ENCODE peak calls at places on chromosome 3, in six cellular contexts. F is right atrium auricular region; O is natural killer cell; S is neural progenitor cell; M is colonic mucosa; H is activated CD8-positive, alpha-beta T cell treated with anti-CD3 and anti-CD28 coated beads for 36 hours. Q is an unnamed sample.

GRCh38 chr3:152272771-152273242 is 4.1 kb downstream of the MBNL1 start:
- DNase-seq in F (no peak), S (no peak), H (peak), O (no peak), M (no peak), Q (no peak)

GRCh38 chr3:45105855-45106655 is 40.1 kb downstream of the CDCP1 start:
- DNase-seq in M (no peak), S (no peak), F (no peak), O (peak), H (peak), Q (no peak)

GRCh38 chr3:149151843-149152242 is 22.4 kb downstream of the HPS3 start:
- DNase-seq in M (no peak), H (no peak), O (no peak), F (no peak), S (no peak), Q (no peak)

GRCh38 chr3:77370413-77370812 is 330.5 kb downstream of the ROBO2 start:
- DNase-seq in M (no peak), O (no peak), H (no peak), S (no peak), F (no peak), Q (no peak)

GRCh38 chr3:155853214-155854146 is 747 bp downstream of the SLC33A1 start:
- DNase-seq in M (peak), O (peak), S (peak), F (no peak), H (peak), Q (peak)

GRCh38 chr3:126390751-126391150 is 4.0 kb upstream of the CFAP100 start:
- DNase-seq in H (no peak), M (no peak), O (no peak), S (no peak), F (no peak), Q (no peak)

GRCh38 chr3:60189304-60189703 is 1061.9 kb downstream of the FHIT start:
- DNase-seq in O (no peak), F (no peak), H (no peak), S (peak), M (no peak), Q (no peak)

GRCh38 chr3:159919873-159920272 is 68.8 kb upstream of the IL12A start:
- DNase-seq in M (no peak), H (no peak), O (no peak), S (no peak), F (no peak), Q (no peak)

GRCh38 chr3:77326586-77326985 is 286.7 kb downstream of the ROBO2 start:
- DNase-seq in O (no peak), H (no peak), S (peak), M (no peak), F (no peak), Q (no peak)

GRCh38 chr3:12401208-12401607 is 83.1 kb upstream of the TSEN2 start:
- DNase-seq in F (no peak), M (no peak), H (no peak), S (no peak), O (no peak), Q (no peak)

GRCh38 chr3:117549716-117550115 is 840.1 kb downstream of the TUSC7 start:
- DNase-seq in F (no peak), O (no peak), H (no peak), S (no peak), M (no peak), Q (no peak)

GRCh38 chr3:52480768-52481715 is 14.1 kb upstream of the STAB1 start:
- DNase-seq in H (no peak), S (no peak), O (no peak), F (no peak), M (no peak), Q (no peak)

GRCh38 chr3:89113887-89114840 is 6.7 kb downstream of the EPHA3 start:
- DNase-seq in H (peak), S (peak), F (peak), O (no peak), M (peak), Q (peak)

GRCh38 chr3:49650177-49650576 is 24.0 kb upstream of the APEH start:
- DNase-seq in O (no peak), F (no peak), M (no peak), H (no peak), S (no peak), Q (no peak)

GRCh38 chr3:9781551-9781950 is 10.7 kb downstream of the TADA3 start:
- DNase-seq in S (no peak), M (no peak), H (no peak), F (no peak), O (no peak), Q (no peak)

GRCh38 chr3:174958671-174959328 is 99.7 kb downstream of the NAALADL2 start:
- DNase-seq in H (no peak), O (no peak), F (no peak), S (no peak), M (no peak), Q (no peak)

GRCh38 chr3:30481241-30481640 is 125.2 kb upstream of the TGFBR2 start:
- DNase-seq in M (no peak), O (no peak), F (no peak), S (no peak), H (no peak), Q (no peak)

DNA sequence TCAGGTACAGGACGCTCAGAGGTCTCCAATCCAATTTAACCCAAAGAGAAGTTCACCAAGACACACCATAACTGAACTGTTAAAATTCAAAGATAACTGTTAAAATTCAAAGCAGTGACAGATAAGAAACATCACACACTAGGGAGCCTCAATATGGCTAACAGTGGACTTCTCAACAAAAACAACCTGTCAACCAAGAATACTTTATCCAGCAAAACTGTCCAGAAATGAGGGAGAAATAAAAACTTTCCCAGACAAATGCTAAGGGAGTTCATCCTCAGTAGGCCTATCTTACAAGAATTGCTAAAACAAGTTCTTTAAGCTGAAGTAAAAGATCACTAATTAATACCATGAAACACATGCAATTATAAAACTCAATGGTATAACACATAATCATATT is 36.3 kb upstream of the MYLK start:
- DNase-seq in S (no peak), M (no peak), H (no peak), O (no peak), F (no peak), Q (no peak)
- TF ChIP-seq CTCF in S (no peak), M (no peak), H (no peak), O (no peak), F (no peak), Q (no peak)

GRCh38 chr3:5301671-5302297 is 114.3 kb downstream of the EDEM1 start:
- DNase-seq in M (no peak), F (no peak), H (no peak), O (no peak), S (no peak), Q (no peak)

GRCh38 chr3:5305681-5305983 is 118.1 kb downstream of the EDEM1 start:
- DNase-seq in F (no peak), O (no peak), S (no peak), M (no peak), H (no peak), Q (no peak)

GRCh38 chr3:5302661-5303060 is 115.2 kb downstream of the EDEM1 start:
- DNase-seq in O (no peak), M (no peak), S (no peak), F (no peak), H (no peak), Q (no peak)

GRCh38 chr3:5304188-5304587 is 116.7 kb downstream of the EDEM1 start:
- DNase-seq in H (no peak), F (no peak), S (no peak), M (no peak), O (no peak), Q (no peak)

DNA sequence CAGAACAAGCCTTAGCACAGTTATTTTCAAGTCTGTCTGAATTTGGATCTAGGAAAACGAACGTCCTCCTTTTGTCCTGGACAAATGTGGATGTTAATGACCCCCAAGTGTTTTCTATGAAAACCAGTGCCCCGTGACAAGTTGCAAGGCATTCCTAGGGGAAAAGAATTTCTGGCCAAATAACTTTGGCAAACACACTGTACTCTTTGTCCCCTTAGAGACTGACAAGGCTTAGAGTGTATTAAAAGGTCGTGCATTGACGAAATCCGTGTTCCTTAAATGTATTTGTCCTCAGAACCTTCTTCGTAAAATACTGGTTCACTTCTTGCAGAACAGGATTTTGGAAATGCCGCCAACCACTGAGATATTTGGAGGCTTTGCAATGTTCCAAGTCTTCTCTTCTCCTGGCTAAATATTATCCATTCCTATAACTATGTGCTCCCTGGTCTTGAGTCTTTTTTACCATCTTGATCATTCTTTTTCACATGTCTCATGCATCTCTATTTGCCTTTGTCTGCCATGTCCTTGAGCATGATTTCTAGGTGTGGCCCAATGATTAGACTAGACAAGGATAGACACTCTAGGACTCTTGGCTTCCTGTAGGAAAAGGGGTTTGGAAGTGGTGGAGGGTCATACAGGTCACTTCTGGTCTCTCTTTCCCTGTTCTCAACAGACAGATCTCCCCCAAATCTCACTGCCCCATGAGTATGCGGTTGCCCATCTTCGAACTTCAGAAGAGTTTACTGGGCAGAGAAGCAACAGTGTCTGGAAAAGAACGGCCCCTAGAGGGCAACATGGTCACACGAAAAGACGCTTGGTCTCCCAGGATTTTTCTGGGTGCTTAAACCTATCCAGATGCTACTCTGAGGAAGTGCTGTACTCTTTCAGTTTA is 117.5 kb downstream of the EDEM1 start:
- DNase-seq in S (peak), F (no peak), O (no peak), H (peak), M (peak), Q (peak)
- TF ChIP-seq CTCF in S (peak), F (peak), O (no peak), H (peak), M (peak), Q (peak)

DNA sequence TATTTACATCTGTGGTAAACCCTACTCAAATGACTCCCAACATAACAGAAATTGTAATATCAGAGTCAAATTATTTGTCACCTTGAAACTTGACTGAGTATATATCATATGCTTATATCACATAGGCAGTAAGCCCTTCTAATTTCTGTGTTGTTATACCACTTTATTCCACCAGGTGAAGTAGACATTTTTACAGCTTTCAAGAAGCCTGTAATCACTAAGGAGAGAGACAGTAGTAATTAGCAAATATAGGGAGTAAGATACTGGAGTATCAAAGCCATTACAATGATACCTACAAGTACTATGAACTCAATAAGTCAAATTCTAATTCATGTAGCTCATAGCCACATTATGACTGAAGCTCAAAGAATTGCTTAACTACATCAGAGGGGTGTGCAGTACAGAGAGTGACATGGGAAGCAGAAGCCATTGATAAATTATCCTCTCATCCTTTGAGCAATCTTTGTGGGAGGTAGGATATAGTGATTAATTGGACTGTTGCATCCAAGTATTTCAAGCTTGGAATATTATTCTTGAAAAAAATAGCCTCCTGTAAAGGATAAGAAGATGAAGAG is 1005.8 kb downstream of the ZPLD1 start:
- DNase-seq in O (no peak), M (no peak), S (peak), F (no peak), H (no peak), Q (no peak)
- TF ChIP-seq CTCF in O (no peak), M (no peak), S (peak), F (no peak), H (peak), Q (peak)

GRCh38 chr3:15998896-15999295 is 175.6 kb upstream of the GALNT15 start:
- DNase-seq in H (no peak), F (no peak), S (no peak), O (no peak), M (no peak), Q (no peak)

DNA sequence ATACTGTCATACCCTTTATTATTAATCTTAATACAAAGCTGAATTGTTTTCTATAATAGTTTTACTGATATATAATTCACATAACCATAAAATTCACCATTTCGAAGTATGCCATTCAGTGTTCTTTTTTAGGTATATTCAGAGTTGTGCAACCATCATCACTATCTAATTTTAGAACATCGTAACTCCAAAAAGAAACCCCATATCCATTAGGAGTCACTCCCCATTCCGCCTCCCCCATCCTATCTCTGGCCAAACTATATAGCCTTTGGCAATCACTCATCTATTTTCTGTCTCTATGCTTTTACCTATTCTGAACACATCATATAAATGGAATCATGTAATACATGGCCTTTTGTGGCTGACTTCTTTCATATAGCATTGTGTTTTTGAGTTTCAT is 169.7 kb upstream of the GALNT15 start:
- DNase-seq in S (no peak), H (no peak), F (no peak), O (no peak), M (no peak), Q (no peak)
- TF ChIP-seq CTCF in S (no peak), H (no peak), F (no peak), O (no peak), M (no peak), Q (no peak)

DNA sequence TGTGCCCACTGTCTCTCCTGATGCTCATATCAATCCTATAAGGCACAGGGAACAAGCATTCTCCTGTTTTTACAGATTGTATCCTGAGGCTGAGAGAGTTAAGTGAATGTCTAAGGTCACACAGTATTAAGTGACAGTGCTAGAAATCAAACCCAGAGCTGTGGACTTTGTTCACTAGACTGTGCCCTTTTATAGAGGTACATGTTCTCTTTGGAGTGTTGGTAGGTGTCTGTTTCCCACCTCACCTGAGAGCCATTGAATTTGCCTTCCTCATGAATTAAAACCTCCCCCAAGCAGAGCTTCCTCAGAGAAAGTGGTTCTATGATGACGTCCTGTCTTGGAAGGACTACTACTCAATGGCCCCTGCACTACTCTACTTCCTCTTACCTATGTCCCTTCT is 12.4 kb downstream of the ADIPOQ start:
- DNase-seq in O (no peak), S (no peak), F (no peak), H (no peak), M (no peak), Q (no peak)
- TF ChIP-seq CTCF in O (no peak), S (no peak), F (no peak), H (no peak), M (no peak), Q (no peak)

DNA sequence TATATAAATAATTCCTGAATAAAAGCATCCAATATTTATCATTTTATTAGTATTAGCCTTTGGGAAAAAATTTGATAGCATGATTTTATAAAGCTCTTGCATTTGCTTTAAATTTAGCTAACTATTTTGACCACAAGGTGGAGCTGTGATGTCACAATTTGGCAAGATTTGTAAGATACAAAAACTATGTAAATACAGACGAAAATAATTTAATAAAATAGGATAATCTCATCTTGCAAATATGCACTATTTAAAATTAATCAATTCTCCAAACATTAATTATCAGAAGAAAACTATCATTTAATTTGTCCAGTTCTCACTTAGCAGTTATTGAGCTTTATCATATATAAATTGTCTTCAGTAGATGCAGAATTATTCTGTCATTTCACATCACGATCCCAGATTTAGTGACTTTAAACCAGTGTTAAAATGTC is 95.4 kb downstream of the PLOD2 start:
- DNase-seq in O (no peak), S (peak), H (peak), F (no peak), M (peak), Q (no peak)
- TF ChIP-seq CTCF in O (peak), S (peak), H (peak), F (peak), M (peak), Q (peak)

DNA sequence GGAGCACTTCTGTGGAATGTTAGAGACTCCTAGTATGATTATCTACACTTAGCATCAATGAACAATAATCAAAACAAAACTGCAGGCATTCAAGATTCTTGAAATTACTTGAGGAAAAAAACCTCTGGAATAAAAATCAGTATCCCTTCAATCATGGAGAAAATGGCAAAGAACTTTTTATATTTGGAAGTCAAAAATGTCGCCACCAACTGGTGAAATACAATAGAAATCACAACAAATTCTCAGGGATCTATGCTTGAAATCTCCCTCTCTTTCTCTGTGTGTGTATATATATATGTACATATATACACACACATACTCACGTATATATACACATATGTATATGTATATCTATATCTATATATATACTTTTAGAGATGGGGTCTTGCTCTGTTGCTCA is 378.9 kb upstream of the ALCAM start:
- DNase-seq in H (no peak), S (no peak), F (no peak), M (no peak), O (no peak), Q (no peak)
- TF ChIP-seq CTCF in H (no peak), S (peak), F (no peak), M (no peak), O (no peak), Q (no peak)

DNA sequence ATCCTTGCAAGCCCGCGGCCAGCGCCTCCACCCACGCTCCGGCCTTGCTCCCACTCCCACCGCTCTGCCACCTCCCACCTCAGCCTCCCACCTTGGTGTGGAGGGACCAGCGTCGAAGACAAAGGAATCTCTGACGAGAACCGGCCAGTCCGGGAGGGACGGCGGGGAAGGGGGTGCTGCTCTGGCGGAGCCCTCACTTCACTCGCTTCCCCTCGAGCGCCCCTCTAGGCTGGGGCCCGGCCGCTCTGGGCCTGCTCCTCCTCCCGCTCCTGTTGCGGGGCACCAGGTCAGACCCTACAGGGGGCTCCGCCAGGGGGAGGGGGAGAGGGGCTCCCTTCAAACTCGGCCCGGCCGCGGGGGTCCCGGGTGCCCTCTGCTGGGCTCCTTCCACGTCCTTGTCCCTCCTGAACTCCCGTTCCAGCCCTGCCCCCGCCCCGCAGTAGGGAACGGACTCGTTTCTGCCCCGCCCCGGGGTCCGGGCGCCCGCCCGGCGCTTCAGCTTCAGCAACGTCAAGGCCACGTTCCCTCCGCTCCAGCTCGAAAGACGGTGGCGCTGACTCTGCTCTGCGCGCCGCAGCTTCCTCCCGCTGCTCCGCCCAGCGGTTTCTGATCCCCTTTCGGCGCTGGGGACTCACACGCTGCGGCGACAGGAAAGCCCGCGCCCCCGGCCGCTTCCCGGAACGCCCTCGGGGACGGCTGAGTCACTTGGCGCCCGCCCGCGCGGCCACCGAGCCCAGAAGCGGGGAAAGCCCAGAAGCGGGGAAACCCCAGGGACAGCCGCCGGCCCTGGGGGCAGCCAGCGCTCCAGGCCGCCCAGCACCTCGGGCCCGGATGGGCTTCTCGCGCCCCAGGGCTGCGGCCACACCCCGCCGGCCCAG is 28.6 kb downstream of the ARHGAP31 start:
- DNase-seq in O (peak), H (peak), F (peak), M (peak), S (peak), Q (peak)
- TF ChIP-seq CTCF in O (no peak), H (no peak), F (no peak), M (no peak), S (peak), Q (peak)

GRCh38 chr3:36540898-36541518 is 160.7 kb downstream of the STAC start:
- DNase-seq in F (no peak), S (peak), O (no peak), M (no peak), H (no peak), Q (no peak)
- TF ChIP-seq CTCF in F (no peak), S (peak), O (no peak), M (peak), H (peak), Q (peak)

Q was measured in progenitor cell of endocrine pancreas.